ENCODE peak calls at places on chromosomes 16 and 17, in four cellular contexts. T is A549; D is fibroblast of lung; E is CD8-positive, alpha-beta T cell. R is an unnamed sample. For H3K9me3, the result is how much of the 10 kb centered on the place peaks cover.

GRCh38 chr16:14641877-14642276 is 9.1 kb downstream of the BFAR start:
- DNase-seq in T (no peak), D (no peak), E (no peak), R (no peak)

GRCh38 chr16:28167221-28167620 is 44.5 kb downstream of the XPO6 start:
- DNase-seq in T (no peak), D (no peak), E (no peak), R (no peak)

GRCh38 chr16:30902070-30902972 is 5.9 kb downstream of the CTF1 start:
- DNase-seq in T (peak), D (peak), E (no peak), R (peak)

GRCh38 chr17:76968707-76969597 is 100.7 kb downstream of the MGAT5B start:
- DNase-seq in T (no peak), D (no peak), E (peak), R (peak)

GRCh38 chr16:53773150-53773846 is 69.3 kb downstream of the FTO start:
- DNase-seq in T (peak), D (peak), E (no peak), R (no peak)

GRCh38 chr16:66900721-66901441 is 17.8 kb downstream of the CDH16 start:
- DNase-seq in T (no peak), D (no peak), E (no peak), R (no peak)

GRCh38 chr17:64694207-64694606 is 32.1 kb upstream of the SMURF2 start:
- DNase-seq in T (peak), D (peak), E (no peak), R (no peak)

GRCh38 chr16:21953541-21953902 is 361 bp downstream of the UQCRC2 start:
- DNase-seq in T (no peak), D (no peak), E (no peak), R (no peak)

GRCh38 chr16:83272201-83272600 is 535.6 kb upstream of the HSBP1 start:
- DNase-seq in T (no peak), D (no peak), E (no peak), R (no peak)

GRCh38 chr16:19980866-19981265 is 92.8 kb downstream of the GPR139 start:
- DNase-seq in T (peak), D (no peak), E (no peak), R (no peak)

GRCh38 chr17:72501404-72502110 is 380.7 kb downstream of the SOX9 start:
- DNase-seq in T (no peak), D (no peak), E (no peak), R (no peak)

GRCh38 chr17:50087912-50088405 is 7.2 kb upstream of the PDK2 start:
- DNase-seq in T (no peak), D (no peak), E (no peak), R (no peak)

GRCh38 chr17:21376835-21377690 is 906 bp downstream of the KCNJ12 start:
- DNase-seq in T (peak), D (peak), E (no peak), R (no peak)

GRCh38 chr17:46994993-46995392 is 15.9 kb upstream of the RPRML start:
- DNase-seq in T (no peak), D (no peak), E (no peak), R (no peak)

GRCh38 chr16:74123195-74123594 is 173.4 kb upstream of the PSMD7 start:
- DNase-seq in T (no peak), D (no peak), E (no peak), R (no peak)

GRCh38 chr16:47258874-47259461 is 115.2 kb upstream of the NETO2 start:
- DNase-seq in T (peak), D (peak), E (no peak), R (no peak)

GRCh38 chr16:48492131-48492530 is 106.9 kb upstream of the SIAH1 start:
- DNase-seq in T (no peak), D (peak), E (no peak), R (no peak)

GRCh38 chr17:42180922-42181850 is at the start of gene KCNH4:
- DNase-seq in T (peak), D (peak), E (peak), R (peak)

GRCh38 chr17:77498056-77498785 is 357.5 kb downstream of the SEC14L1 start:
- DNase-seq in T (no peak), D (no peak), E (no peak), R (no peak)

GRCh38 chr16:12680531-12680930 is 123.2 kb downstream of the CPPED1 start:
- DNase-seq in T (no peak), D (no peak), E (no peak), R (no peak)

GRCh38 chr16:17850626-17851265 is 380.0 kb upstream of the XYLT1 start:
- DNase-seq in T (no peak), D (no peak), E (no peak), R (no peak)

GRCh38 chr17:18160128-18160856 is 23.3 kb upstream of the ALKBH5 start:
- DNase-seq in T (no peak), D (no peak), E (no peak), R (no peak)

GRCh38 chr17:32960815-32961214 is 30.8 kb upstream of the SPACA3 start:
- DNase-seq in T (no peak), D (no peak), E (no peak), R (no peak)

GRCh38 chr17:47894498-47895253 is 1.4 kb upstream of the SP2 start:
- DNase-seq in T (no peak), D (no peak), E (no peak), R (no peak)

GRCh38 chr17:77864234-77865108 is 94.0 kb upstream of the TNRC6C start:
- DNase-seq in T (no peak), D (no peak), E (no peak), R (no peak)

GRCh38 chr16:2427526-2427925 is 1.7 kb upstream of the CCNF start:
- DNase-seq in T (no peak), D (no peak), E (no peak), R (no peak)

GRCh38 chr17:60947100-60947499 is 269.4 kb downstream of the BCAS3 start:
- DNase-seq in T (no peak), D (peak), E (no peak), R (no peak)

GRCh38 chr16:75483222-75483621 is 12.0 kb downstream of the CHST6 start:
- DNase-seq in T (no peak), D (no peak), E (no peak), R (no peak)

GRCh38 chr16:21277927-21278706 is at the start of gene CRYM:
- DNase-seq in T (peak), D (peak), E (no peak), R (peak)

GRCh38 chr16:88414521-88415380 is 32.0 kb downstream of the ZNF469 start:
- DNase-seq in T (no peak), D (no peak), E (no peak), R (no peak)

GRCh38 chr16:23286131-23286532 is 16.0 kb upstream of the SCNN1B start:
- DNase-seq in T (no peak), D (no peak), E (no peak), R (no peak)

GRCh38 chr17:62720126-62720850 is 87.8 kb downstream of the MARCHF10 start:
- DNase-seq in T (peak), D (no peak), E (no peak), R (no peak)

GRCh38 chr16:84618428-84619102 is 687 bp upstream of the COTL1 start:
- DNase-seq in T (peak), D (peak), E (no peak), R (no peak)

GRCh38 chr17:79203016-79203415 is 128.4 kb downstream of the ENGASE start:
- DNase-seq in T (no peak), D (no peak), E (no peak), R (no peak)

GRCh38 chr16:64543401-64543800 is 578.5 kb downstream of the CDH11 start:
- DNase-seq in T (no peak), D (no peak), E (no peak), R (no peak)

GRCh38 chr16:85211247-85211910 is 99.1 kb upstream of the CIBAR2 start:
- DNase-seq in T (no peak), D (peak), E (no peak), R (no peak)

GRCh38 chr16:70684146-70685060 is 1.4 kb downstream of the MTSS2 start:
- DNase-seq in T (no peak), D (no peak), E (no peak), R (no peak)

GRCh38 chr16:14334366-14335105 is 263.4 kb downstream of the MRTFB start:
- DNase-seq in T (no peak), D (no peak), E (no peak), R (no peak)

GRCh38 chr17:70022175-70022574 is 52.9 kb upstream of the KCNJ16 start:
- DNase-seq in T (no peak), D (peak), E (no peak), R (no peak)

GRCh38 chr16:84443166-84443802 is 61.2 kb downstream of the MEAK7 start:
- DNase-seq in T (no peak), D (no peak), E (no peak), R (no peak)

GRCh38 chr17:81713004-81713555 is 996 bp downstream of the SLC25A10 start:
- DNase-seq in T (no peak), D (no peak), E (no peak), R (no peak)
- TF ChIP-seq CTCF in T (no peak), D (no peak), E (no peak), R (no peak)

GRCh38 chr17:56577810-56578209 is 15.7 kb upstream of the NOG start:
- DNase-seq in T (no peak), D (no peak), E (no peak), R (no peak)
- H3K27ac ChIP-seq in T (no peak), D (no peak), E (no peak), R (no peak)

GRCh38 chr17:11304568-11304967 is 63.6 kb downstream of the SHISA6 start:
- DNase-seq in T (no peak), D (no peak), E (no peak), R (no peak)

GRCh38 chr17:11300738-11301137 is 59.7 kb downstream of the SHISA6 start:
- DNase-seq in T (no peak), D (no peak), E (no peak), R (no peak)

GRCh38 chr17:11305524-11305923 is 64.5 kb downstream of the SHISA6 start:
- DNase-seq in T (no peak), D (no peak), E (no peak), R (no peak)

GRCh38 chr17:11302395-11302932 is 61.5 kb downstream of the SHISA6 start:
- DNase-seq in T (no peak), D (no peak), E (no peak), R (no peak)

DNA sequence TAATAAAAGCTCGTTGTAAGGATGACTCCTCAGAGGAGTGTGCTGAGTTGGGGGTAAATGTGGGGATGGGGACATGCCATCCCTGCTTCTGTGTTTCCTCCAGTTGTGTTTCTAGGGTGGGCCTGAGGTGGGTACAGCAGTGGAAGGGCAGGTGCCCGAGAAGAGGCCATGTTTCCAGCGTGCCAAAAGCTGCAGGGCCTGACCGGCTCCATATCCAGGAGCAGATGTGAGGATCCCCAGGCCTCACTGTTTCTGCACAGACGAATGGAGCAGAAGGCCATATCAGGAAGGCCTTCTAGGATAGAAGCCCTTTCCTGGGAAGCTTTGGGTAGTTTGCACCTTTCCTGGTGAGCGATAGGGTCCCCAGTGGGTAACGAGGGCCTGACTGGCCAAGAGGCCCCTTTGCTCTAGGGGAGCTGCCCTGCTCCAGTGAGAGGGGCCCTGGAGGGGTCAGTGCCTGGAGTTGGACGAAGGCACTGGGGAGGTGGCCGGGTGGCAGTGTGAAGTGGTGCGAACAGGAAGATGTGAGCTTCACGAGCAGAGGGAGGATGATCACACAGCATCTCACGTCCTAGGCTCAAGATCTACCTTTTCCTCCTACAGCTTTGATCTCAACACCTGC is 62.9 kb downstream of the SHISA6 start:
- DNase-seq in T (no peak), D (no peak), E (no peak), R (no peak)
- H3K9me3 ChIP-seq in T (under half), D (under half), E (under half), R (under half)

DNA sequence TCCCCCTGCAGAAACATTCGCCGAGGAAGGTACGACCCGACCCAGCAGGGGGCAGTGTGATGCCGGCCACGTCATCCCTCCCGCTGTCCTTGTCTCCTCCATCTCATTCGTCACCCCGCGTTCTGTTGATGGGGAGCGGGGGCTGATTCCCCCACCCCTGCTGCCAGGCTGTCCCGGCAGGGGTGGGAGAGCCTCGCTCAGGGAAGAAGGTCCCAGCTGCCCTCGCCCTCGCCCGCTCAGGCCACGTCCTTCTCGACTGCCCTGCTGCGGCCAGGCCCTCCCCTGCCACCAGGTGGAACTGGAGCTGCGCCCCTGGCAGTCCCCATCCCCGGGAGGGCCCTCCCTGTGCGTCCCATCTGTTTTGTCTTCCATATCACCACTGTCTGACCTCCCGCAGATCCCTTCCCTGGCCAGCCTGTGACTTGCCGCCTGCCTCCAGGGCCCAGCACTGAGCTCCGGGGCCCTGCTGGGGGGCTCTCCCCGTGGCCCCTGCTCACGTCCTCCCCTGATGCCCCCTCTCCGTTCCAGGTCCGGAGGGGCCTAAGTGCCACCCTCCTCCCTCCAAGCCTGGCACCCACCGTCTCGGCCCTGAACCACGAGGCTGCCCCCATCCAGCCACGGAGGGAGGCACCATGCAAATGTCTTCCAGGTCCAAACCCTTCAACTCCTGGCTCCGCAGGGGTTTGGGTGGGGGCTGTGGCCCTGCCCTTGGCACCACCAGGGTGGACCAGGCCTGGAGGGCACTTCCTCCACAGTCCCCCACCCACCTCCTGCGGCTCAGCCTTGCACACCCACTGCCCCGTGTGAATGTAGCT is 20.6 kb downstream of the ADAM11 start:
- DNase-seq in T (peak), D (peak), E (peak), R (peak)
- TF ChIP-seq CTCF in T (peak), D (peak), E (peak), R (peak)

DNA sequence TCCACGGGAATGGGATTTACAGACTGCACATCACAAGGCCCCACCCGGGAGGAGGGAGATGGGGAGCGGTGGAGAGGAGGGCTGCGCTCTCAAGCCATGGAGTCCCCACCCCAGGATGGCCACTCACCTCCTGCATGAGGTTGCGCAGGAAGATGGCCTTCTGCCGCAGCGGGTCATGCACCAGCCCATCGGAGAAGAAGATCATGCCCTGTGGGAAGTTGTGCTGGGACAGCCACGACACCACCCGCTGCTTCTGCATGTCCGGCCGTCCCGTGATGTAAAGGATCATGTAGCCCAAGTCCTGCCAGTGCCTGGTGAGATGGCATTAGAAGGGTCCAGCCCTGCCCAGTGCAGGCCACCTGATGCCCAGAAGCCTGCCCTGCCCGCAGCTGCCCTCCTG is 17.0 kb downstream of the PIMREG start:
- DNase-seq in T (no peak), D (no peak), E (no peak), R (no peak)
- H3K27ac ChIP-seq in T (no peak), D (no peak), E (no peak), R (no peak)

DNA sequence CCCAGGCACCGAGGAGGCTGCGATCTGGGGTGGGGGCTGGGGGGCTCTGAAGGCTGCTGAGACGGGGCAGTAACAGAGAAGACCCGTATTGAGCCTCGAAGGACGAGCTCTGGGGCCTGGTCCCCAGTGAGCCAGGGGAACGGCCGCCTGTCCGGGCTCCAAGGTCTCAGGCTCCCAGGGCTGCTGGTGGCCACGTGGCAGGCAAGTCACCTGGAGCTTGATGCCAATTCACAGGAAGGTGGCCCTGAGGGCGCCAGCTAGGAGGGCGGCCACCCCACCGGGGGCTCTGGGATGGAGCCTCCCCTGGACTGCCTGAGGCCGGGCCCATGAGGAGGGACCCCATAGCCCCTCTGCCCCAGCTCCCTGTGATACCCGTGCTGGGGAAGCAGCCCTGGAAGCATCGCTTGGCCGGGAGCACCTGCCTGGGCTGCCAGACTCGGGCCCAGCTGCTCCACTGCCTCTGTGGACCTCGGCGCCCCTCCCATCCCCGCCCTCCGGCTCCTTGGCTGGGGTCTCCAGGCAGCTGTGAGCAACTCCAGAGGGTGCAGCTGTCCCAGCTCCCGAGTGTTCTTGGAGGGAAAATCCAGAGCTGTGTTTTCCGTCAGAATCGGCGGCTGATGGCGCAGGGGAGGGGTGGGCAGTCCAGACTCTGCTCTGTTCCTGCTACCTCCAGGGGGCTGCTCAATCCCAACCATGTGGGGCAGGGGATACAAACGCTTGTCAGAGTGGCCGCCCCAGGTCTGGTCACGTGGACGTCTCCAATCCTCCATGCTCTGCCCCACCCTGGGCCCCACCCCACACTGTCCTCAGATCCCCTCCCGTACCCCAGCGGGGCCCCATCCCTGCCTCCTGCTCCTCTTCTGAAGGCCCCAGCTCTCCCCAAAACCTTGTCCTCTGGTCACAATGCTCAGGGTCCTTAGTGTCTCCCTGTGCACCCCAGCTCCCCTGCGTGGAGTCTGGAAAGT is 67.2 kb upstream of the GNG13 start:
- DNase-seq in T (no peak), D (no peak), E (no peak), R (no peak)
- H3K9me3 ChIP-seq in T (under half), D (under half), E (under half), R (under half)

R was measured in CD4-positive, alpha-beta T cell.